ENCODE peak calls at places on chromosome 4, in six cellular contexts. One of them, this sample, is unnamed.
A peak's percentile ranks its signal among the peaks of the same experiment; 100 is the strongest.

GRCh38 chr4:125522992-125523391 is 208.2 kb downstream of the FAT4 start:
- DNase-seq in vagina: no peak
- DNase-seq in NB4: no peak
- DNase-seq in stomach: no peak
- DNase-seq in endothelial cell of umbilical vein: no peak
- DNase-seq in A549: no peak
- DNase-seq in this sample: no peak

GRCh38 chr4:150063128-150063527 is 15.1 kb upstream of the DCLK2 start:
- DNase-seq in vagina: no peak
- DNase-seq in NB4: no peak
- DNase-seq in stomach: no peak
- DNase-seq in endothelial cell of umbilical vein: no peak
- DNase-seq in A549: no peak
- DNase-seq in this sample: no peak

GRCh38 chr4:10582059-10582686 is 102.4 kb downstream of the CLNK start:
- DNase-seq in vagina: no peak
- DNase-seq in NB4: peak; percentile 42
- DNase-seq in stomach: peak; percentile 59
- DNase-seq in endothelial cell of umbilical vein: peak; percentile 56
- DNase-seq in A549: peak; percentile 8
- DNase-seq in this sample: no peak

GRCh38 chr4:99790796-99791617 is 25.6 kb upstream of the DAPP1 start:
- DNase-seq in vagina: no peak
- DNase-seq in NB4: no peak
- DNase-seq in stomach: no peak
- DNase-seq in endothelial cell of umbilical vein: no peak
- DNase-seq in A549: no peak
- DNase-seq in this sample: no peak

GRCh38 chr4:109588176-109588575 is 28.1 kb downstream of the MCUB start:
- DNase-seq in vagina: no peak
- DNase-seq in NB4: no peak
- DNase-seq in stomach: no peak
- DNase-seq in endothelial cell of umbilical vein: no peak
- DNase-seq in A549: no peak
- DNase-seq in this sample: no peak

GRCh38 chr4:52861171-52861873 is 795 bp upstream of the RASL11B start:
- DNase-seq in vagina: no peak
- DNase-seq in NB4: no peak
- DNase-seq in stomach: no peak
- DNase-seq in endothelial cell of umbilical vein: peak; percentile 26
- DNase-seq in A549: no peak
- DNase-seq in this sample: no peak

GRCh38 chr4:48954314-48954713 is 31.8 kb upstream of the CWH43 start:
- DNase-seq in vagina: no peak
- DNase-seq in NB4: no peak
- DNase-seq in stomach: no peak
- DNase-seq in endothelial cell of umbilical vein: no peak
- DNase-seq in A549: no peak
- DNase-seq in this sample: no peak

GRCh38 chr4:97786306-97786920 is 356.9 kb downstream of the STPG2 start:
- DNase-seq in vagina: no peak
- DNase-seq in NB4: no peak
- DNase-seq in stomach: no peak
- DNase-seq in endothelial cell of umbilical vein: no peak
- DNase-seq in A549: no peak
- DNase-seq in this sample: no peak

GRCh38 chr4:41334182-41334581 is 77.5 kb downstream of the UCHL1 start:
- DNase-seq in vagina: no peak
- DNase-seq in NB4: no peak
- DNase-seq in stomach: no peak
- DNase-seq in endothelial cell of umbilical vein: no peak
- DNase-seq in A549: no peak
- DNase-seq in this sample: no peak

GRCh38 chr4:74529284-74530041 is 84.5 kb downstream of the AREG start:
- DNase-seq in vagina: no peak
- DNase-seq in NB4: no peak
- DNase-seq in stomach: no peak
- DNase-seq in endothelial cell of umbilical vein: no peak
- DNase-seq in A549: no peak
- DNase-seq in this sample: no peak

GRCh38 chr4:85152490-85152889 is 186.0 kb upstream of the WDFY3 start:
- DNase-seq in vagina: no peak
- DNase-seq in NB4: no peak
- DNase-seq in stomach: no peak
- DNase-seq in endothelial cell of umbilical vein: no peak
- DNase-seq in A549: no peak
- DNase-seq in this sample: no peak

GRCh38 chr4:88823058-88823919 is 125.7 kb upstream of the NAP1L5 start:
- DNase-seq in vagina: no peak
- DNase-seq in NB4: peak; percentile 78
- DNase-seq in stomach: peak; percentile 89
- DNase-seq in endothelial cell of umbilical vein: peak; percentile 92
- DNase-seq in A549: peak; percentile 48
- DNase-seq in this sample: peak; percentile 86
- TF ChIP-seq POLR2A in vagina: no peak
- TF ChIP-seq POLR2A in NB4: no peak
- TF ChIP-seq POLR2A in stomach: peak; percentile 43
- TF ChIP-seq POLR2A in endothelial cell of umbilical vein: peak; percentile 64
- TF ChIP-seq POLR2A in A549: peak; percentile 45
- TF ChIP-seq POLR2A in this sample: peak; percentile 68

GRCh38 chr4:112636688-112637551 is at the start of the genes LARP7 and ZGRF1:
- DNase-seq in vagina: peak; percentile 98
- DNase-seq in NB4: peak; percentile 98
- DNase-seq in stomach: peak; percentile 99
- DNase-seq in endothelial cell of umbilical vein: peak; percentile 99
- DNase-seq in A549: peak; percentile 73
- DNase-seq in this sample: peak; percentile 98
- TF ChIP-seq POLR2A in vagina: no peak
- TF ChIP-seq POLR2A in NB4: peak; percentile 27
- TF ChIP-seq POLR2A in stomach: peak; percentile 10
- TF ChIP-seq POLR2A in endothelial cell of umbilical vein: no peak
- TF ChIP-seq POLR2A in A549: peak; percentile 6
- TF ChIP-seq POLR2A in this sample: peak; percentile 13

GRCh38 chr4:5708171-5708828 is at the start of gene EVC2:
- DNase-seq in vagina: no peak
- DNase-seq in NB4: no peak
- DNase-seq in stomach: peak; percentile 60
- DNase-seq in endothelial cell of umbilical vein: peak; percentile 47
- DNase-seq in A549: peak; percentile 13
- DNase-seq in this sample: peak; percentile 34
- TF ChIP-seq POLR2A in vagina: no peak
- TF ChIP-seq POLR2A in NB4: no peak
- TF ChIP-seq POLR2A in stomach: no peak
- TF ChIP-seq POLR2A in endothelial cell of umbilical vein: peak; percentile 62
- TF ChIP-seq POLR2A in A549: peak; percentile 54
- TF ChIP-seq POLR2A in this sample: no peak

GRCh38 chr4:24915121-24915922 is 2.5 kb upstream of the CCDC149 start:
- DNase-seq in vagina: no peak
- DNase-seq in NB4: no peak
- DNase-seq in stomach: no peak
- DNase-seq in endothelial cell of umbilical vein: peak; percentile 20
- DNase-seq in A549: no peak
- DNase-seq in this sample: no peak

GRCh38 chr4:24914460-24914859 is 1.6 kb upstream of the CCDC149 start:
- DNase-seq in vagina: no peak
- DNase-seq in NB4: no peak
- DNase-seq in stomach: no peak
- DNase-seq in endothelial cell of umbilical vein: no peak
- DNase-seq in A549: no peak
- DNase-seq in this sample: no peak

GRCh38 chr4:24913099-24913445 is 230 bp upstream of the CCDC149 start:
- DNase-seq in vagina: no peak
- DNase-seq in NB4: no peak
- DNase-seq in stomach: no peak
- DNase-seq in endothelial cell of umbilical vein: no peak
- DNase-seq in A549: no peak
- DNase-seq in this sample: no peak

GRCh38 chr4:24910504-24910903 is 2.3 kb downstream of the CCDC149 start:
- DNase-seq in vagina: no peak
- DNase-seq in NB4: no peak
- DNase-seq in stomach: no peak
- DNase-seq in endothelial cell of umbilical vein: no peak
- DNase-seq in A549: no peak
- DNase-seq in this sample: no peak

GRCh38 chr4:24912252-24913098 is at the start of gene CCDC149:
- DNase-seq in vagina: no peak
- DNase-seq in NB4: no peak
- DNase-seq in stomach: peak; percentile 89
- DNase-seq in endothelial cell of umbilical vein: peak; percentile 43
- DNase-seq in A549: peak; percentile 64
- DNase-seq in this sample: no peak
- TF ChIP-seq POLR2A in vagina: no peak
- TF ChIP-seq POLR2A in NB4: no peak
- TF ChIP-seq POLR2A in stomach: peak; percentile 72
- TF ChIP-seq POLR2A in endothelial cell of umbilical vein: no peak
- TF ChIP-seq POLR2A in A549: peak; percentile 32
- TF ChIP-seq POLR2A in this sample: peak; percentile 43

GRCh38 chr4:22514431-22514830 is 1.4 kb downstream of the ADGRA3 start:
- DNase-seq in vagina: no peak
- DNase-seq in NB4: no peak
- DNase-seq in stomach: no peak
- DNase-seq in endothelial cell of umbilical vein: no peak
- DNase-seq in A549: no peak
- DNase-seq in this sample: no peak

GRCh38 chr4:22512306-22512705 is 3.6 kb downstream of the ADGRA3 start:
- DNase-seq in vagina: no peak
- DNase-seq in NB4: no peak
- DNase-seq in stomach: no peak
- DNase-seq in endothelial cell of umbilical vein: no peak
- DNase-seq in A549: no peak
- DNase-seq in this sample: no peak

GRCh38 chr4:22514001-22514400 is 1.9 kb downstream of the ADGRA3 start:
- DNase-seq in vagina: no peak
- DNase-seq in NB4: no peak
- DNase-seq in stomach: no peak
- DNase-seq in endothelial cell of umbilical vein: peak; percentile 48
- DNase-seq in A549: peak; percentile 6
- DNase-seq in this sample: no peak

GRCh38 chr4:22515888-22516541 is at the start of gene ADGRA3:
- DNase-seq in vagina: no peak
- DNase-seq in NB4: peak; percentile 59
- DNase-seq in stomach: peak; percentile 81
- DNase-seq in endothelial cell of umbilical vein: peak; percentile 81
- DNase-seq in A549: peak; percentile 50
- DNase-seq in this sample: peak; percentile 73

DNA sequence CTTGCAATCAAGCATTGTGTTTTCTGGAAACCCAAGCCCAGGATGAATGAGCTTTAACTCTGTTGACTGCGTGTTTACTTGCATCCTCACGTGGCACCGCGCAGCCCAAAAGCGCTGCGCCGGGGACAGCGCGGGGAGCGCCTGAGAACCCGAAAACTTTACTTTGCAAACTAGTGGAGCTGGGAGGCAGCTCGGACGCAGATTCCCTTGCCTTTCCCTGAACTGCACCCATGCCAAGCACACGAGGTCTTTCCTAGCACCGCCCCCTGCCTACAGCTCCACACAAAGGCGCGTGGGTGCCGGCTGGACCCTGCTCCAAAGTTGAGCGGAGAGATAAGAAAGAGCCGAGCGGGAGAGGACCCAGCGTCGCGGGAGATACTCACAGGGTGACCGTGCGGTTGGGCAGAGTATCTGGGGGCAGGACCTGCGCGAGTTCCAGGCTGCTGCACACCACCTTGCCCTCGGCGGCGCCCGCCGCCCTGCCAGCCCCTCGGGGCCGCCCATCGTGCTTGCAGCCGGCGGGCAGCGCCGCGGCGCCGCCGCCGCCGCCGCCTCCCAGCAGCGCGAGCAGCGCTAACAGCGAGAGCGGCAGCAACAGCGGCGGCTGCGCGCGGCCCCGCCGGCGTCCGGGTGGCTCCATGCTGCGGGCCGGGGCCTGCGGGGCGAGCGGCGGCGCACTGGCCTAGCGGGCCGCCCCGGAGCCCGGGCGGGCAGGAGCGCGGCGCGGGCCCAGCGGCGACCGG is 550 bp downstream of the ADGRA3 start:
- DNase-seq in vagina: no peak
- DNase-seq in NB4: peak; percentile 49
- DNase-seq in stomach: peak; percentile 77
- DNase-seq in endothelial cell of umbilical vein: peak; percentile 77
- DNase-seq in A549: peak; percentile 74
- DNase-seq in this sample: peak; percentile 82
- TF ChIP-seq POLR2A in vagina: no peak
- TF ChIP-seq POLR2A in NB4: no peak
- TF ChIP-seq POLR2A in stomach: no peak
- TF ChIP-seq POLR2A in endothelial cell of umbilical vein: no peak
- TF ChIP-seq POLR2A in A549: peak; percentile 25
- TF ChIP-seq POLR2A in this sample: no peak

GRCh38 chr4:75724867-75725724 is 719 bp downstream of the USO1 start:
- DNase-seq in vagina: no peak
- DNase-seq in NB4: peak; percentile 76
- DNase-seq in stomach: peak; percentile 74
- DNase-seq in endothelial cell of umbilical vein: peak; percentile 86
- DNase-seq in A549: peak; percentile 45
- DNase-seq in this sample: peak; percentile 56
- TF ChIP-seq POLR2A in vagina: no peak
- TF ChIP-seq POLR2A in NB4: no peak
- TF ChIP-seq POLR2A in stomach: no peak
- TF ChIP-seq POLR2A in endothelial cell of umbilical vein: no peak
- TF ChIP-seq POLR2A in A549: peak; percentile 39
- TF ChIP-seq POLR2A in this sample: no peak

GRCh38 chr4:6909113-6909969 is at the start of gene TBC1D14:
- DNase-seq in vagina: no peak
- DNase-seq in NB4: peak; percentile 94
- DNase-seq in stomach: peak; percentile 89
- DNase-seq in endothelial cell of umbilical vein: peak; percentile 85
- DNase-seq in A549: peak; percentile 73
- DNase-seq in this sample: peak; percentile 86
- TF ChIP-seq POLR2A in vagina: no peak
- TF ChIP-seq POLR2A in NB4: peak; percentile 91
- TF ChIP-seq POLR2A in stomach: peak; percentile 20
- TF ChIP-seq POLR2A in endothelial cell of umbilical vein: peak; percentile 56
- TF ChIP-seq POLR2A in A549: peak; percentile 73
- TF ChIP-seq POLR2A in this sample: peak; percentile 62